ENCODE peak calls at places on chromosomes 6 and 20, in eight cellular contexts. F, P, L, N, B, Q, J and G are unnamed samples.
A peak's percentile ranks its signal among the peaks of the same experiment; 100 is the strongest.

GRCh38 chr20:47865912-47866311 is 80.6 kb upstream of the SULF2 start:
- DNase-seq in Q (no peak), L (no peak), N (no peak), B (no peak), P (no peak), F (no peak), J (no peak), G (no peak)

GRCh38 chr20:43583133-43583864 is 7.4 kb upstream of the IFT52 start:
- DNase-seq in B (no peak), L (no peak), N (no peak), Q (no peak), P (no peak), J (no peak), F (no peak), G (no peak)

GRCh38 chr20:57479196-57479595 is 45.7 kb downstream of the CTCFL start:
- DNase-seq in L (no peak), B (no peak), N (no peak), F (peak; percentile 12), P (no peak), J (no peak), Q (no peak), G (no peak)

GRCh38 chr20:11544029-11544678 is 373.5 kb upstream of the BTBD3 start:
- DNase-seq in B (no peak), F (no peak), J (no peak), L (peak; percentile 62), N (peak; percentile 77), P (peak; percentile 32), Q (peak; percentile 78), G (no peak)

GRCh38 chr6:151807513-151808330 is at the start of gene ESR1:
- DNase-seq in N (no peak), J (no peak), B (no peak), L (no peak), F (peak; percentile 58), P (no peak), Q (peak; percentile 13), G (peak; percentile 31)

GRCh38 chr20:1569417-1569861 is 11.9 kb upstream of the SIRPD start:
- DNase-seq in J (no peak), L (peak; percentile 97), Q (peak; percentile 78), F (no peak), P (peak; percentile 68), B (no peak), N (no peak), G (peak; percentile 62)

GRCh38 chr6:12148317-12148801 is 136.2 kb downstream of the HIVEP1 start:
- DNase-seq in L (peak; percentile 90), F (no peak), J (no peak), B (no peak), Q (peak; percentile 85), P (peak; percentile 76), N (peak; percentile 44), G (no peak)

GRCh38 chr20:49435639-49436038 is 46.8 kb downstream of the KCNB1 start:
- DNase-seq in P (no peak), F (no peak), B (no peak), J (no peak), N (no peak), L (no peak), Q (no peak), G (no peak)

GRCh38 chr6:36780517-36781210 is 58.6 kb downstream of the CPNE5 start:
- DNase-seq in Q (no peak), B (no peak), L (no peak), N (no peak), F (no peak), J (no peak), P (no peak), G (no peak)

GRCh38 chr20:58523916-58524315 is 8.7 kb upstream of the APCDD1L start:
- DNase-seq in B (no peak), Q (peak; percentile 51), N (no peak), F (no peak), P (peak; percentile 14), J (no peak), L (no peak), G (no peak)

GRCh38 chr20:53972179-53972578 is 98.2 kb downstream of the BCAS1 start:
- DNase-seq in L (peak; percentile 28), Q (no peak), J (no peak), B (no peak), N (no peak), F (no peak), P (no peak), G (no peak)

GRCh38 chr6:42532038-42532669 is 31.7 kb upstream of the UBR2 start:
- DNase-seq in J (no peak), N (peak; percentile 61), P (peak; percentile 68), F (no peak), B (no peak), Q (peak; percentile 60), L (peak; percentile 49), G (peak; percentile 14)

GRCh38 chr6:41071501-41071922 is 644 bp downstream of the OARD1 start:
- DNase-seq in N (peak; percentile 83), Q (no peak), J (no peak), L (no peak), F (peak; percentile 81), B (no peak), P (peak; percentile 2), G (no peak)

GRCh38 chr6:151763938-151764680 is 43.4 kb upstream of the ESR1 start:
- DNase-seq in Q (peak; percentile 61), B (peak; percentile 6), L (peak; percentile 84), J (no peak), N (peak; percentile 59), F (peak; percentile 85), P (peak; percentile 44), G (peak; percentile 85)

GRCh38 chr6:22530506-22530905 is 38.9 kb upstream of the HDGFL1 start:
- DNase-seq in P (no peak), Q (no peak), F (no peak), B (no peak), N (no peak), L (no peak), J (no peak), G (no peak)

GRCh38 chr6:43812850-43813584 is 43.0 kb downstream of the VEGFA start:
- DNase-seq in P (no peak), Q (no peak), L (no peak), F (no peak), N (no peak), B (no peak), J (no peak), G (no peak)

GRCh38 chr6:122678841-122679240 is 68.6 kb downstream of the PKIB start:
- DNase-seq in P (no peak), Q (peak; percentile 4), B (no peak), J (no peak), L (no peak), N (no peak), F (no peak), G (no peak)